ENCODE peak calls at places on chromosomes 11 and 22, in ten cellular contexts. O, S, P, L, Y, A, M, W, Z and T are unnamed samples.
A peak's percentile ranks its signal among the peaks of the same experiment; 100 is the strongest.

GRCh38 chr11:64368673-64369074 is 9.7 kb downstream of the RPS6KA4 start:
- DNase-seq in O (no peak), S (no peak), P (no peak), L (no peak), Y (peak; percentile 60), A (no peak), M (no peak), W (no peak), Z (no peak), T (no peak)

GRCh38 chr22:20026996-20027601 is 6.2 kb downstream of the TANGO2 start:
- DNase-seq in O (no peak), S (no peak), P (no peak), L (no peak), Y (peak; percentile 34), A (no peak), M (no peak), W (no peak), Z (no peak), T (no peak)

GRCh38 chr11:102422817-102423725 is 29.5 kb downstream of the TMEM123 start:
- DNase-seq in O (no peak), S (no peak), P (no peak), L (no peak), Y (no peak), A (no peak), M (no peak), W (no peak), Z (no peak), T (no peak)

GRCh38 chr11:12215192-12215591 is 104.8 kb downstream of the MICAL2 start:
- DNase-seq in O (no peak), S (no peak), P (no peak), L (no peak), Y (no peak), A (no peak), M (no peak), W (no peak), Z (peak; percentile 66), T (no peak)

GRCh38 chr11:23991140-23991539 is 505.7 kb upstream of the LUZP2 start:
- DNase-seq in O (no peak), S (no peak), P (no peak), L (no peak), Y (no peak), A (no peak), M (no peak), W (no peak), Z (no peak), T (no peak)

GRCh38 chr11:66556086-66556485 is 9.4 kb downstream of the ACTN3 start:
- DNase-seq in O (no peak), S (no peak), P (no peak), L (no peak), Y (peak; percentile 52), A (no peak), M (no peak), W (no peak), Z (no peak), T (no peak)

GRCh38 chr22:49622241-49623105 is 205.2 kb downstream of the BRD1 start:
- DNase-seq in O (peak; percentile 10), S (peak; percentile 8), P (no peak), L (no peak), Y (peak; percentile 62), A (no peak), M (no peak), W (no peak), Z (no peak), T (no peak)

GRCh38 chr11:15764948-15765347 is 591.4 kb downstream of the SOX6 start:
- DNase-seq in O (no peak), S (no peak), P (no peak), L (no peak), Y (no peak), A (no peak), M (no peak), W (no peak), Z (peak; percentile 62), T (no peak)

GRCh38 chr22:47759909-47760308 is 997.5 kb downstream of the TBC1D22A start:
- DNase-seq in O (no peak), S (no peak), P (no peak), L (no peak), Y (no peak), A (no peak), M (no peak), W (no peak), Z (no peak), T (no peak)

GRCh38 chr11:126158054-126158791 is 53.2 kb downstream of the RPUSD4 start:
- DNase-seq in O (no peak), S (no peak), P (no peak), L (no peak), Y (no peak), A (no peak), M (no peak), W (no peak), Z (no peak), T (no peak)

GRCh38 chr11:75056806-75057205 is 39.9 kb downstream of the OR2AT4 start:
- DNase-seq in O (no peak), S (no peak), P (no peak), L (no peak), Y (no peak), A (no peak), M (no peak), W (no peak), Z (no peak), T (no peak)

GRCh38 chr22:23142546-23143105 is 836 bp upstream of the RSPH14 start:
- DNase-seq in O (no peak), S (no peak), P (no peak), L (no peak), Y (no peak), A (no peak), M (no peak), W (no peak), Z (no peak), T (no peak)

GRCh38 chr22:32474635-32475427 is at the start of gene FBXO7:
- DNase-seq in O (peak; percentile 94), S (peak; percentile 96), P (peak; percentile 95), L (peak; percentile 78), Y (peak; percentile 96), A (peak; percentile 85), M (peak; percentile 69), W (peak; percentile 86), Z (peak; percentile 96), T (peak; percentile 95)

DNA sequence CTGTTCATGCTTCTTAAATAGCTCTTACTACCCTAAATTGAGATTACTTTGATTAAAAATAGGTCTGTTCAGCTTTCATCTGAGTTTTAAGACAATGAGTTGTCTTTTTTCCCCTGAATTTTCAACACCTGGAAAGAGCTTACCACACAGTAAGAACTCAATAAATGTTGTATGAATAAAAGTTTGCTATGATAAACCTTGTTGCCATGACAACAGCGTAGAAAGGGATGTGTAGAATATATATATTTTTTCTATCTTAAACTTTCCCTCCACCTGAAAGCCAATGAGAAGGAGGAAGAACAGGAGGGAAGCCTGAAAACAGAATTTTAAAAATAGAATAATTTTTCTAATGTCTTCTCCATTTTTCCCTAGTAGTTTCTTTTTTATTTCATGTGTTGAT is 3.4 kb downstream of the IL18 start:
- DNase-seq in O (no peak), S (no peak), P (no peak), L (peak; percentile 24), Y (no peak), A (no peak), M (no peak), W (no peak), Z (no peak), T (no peak)
- H3K27me3 ChIP-seq in O (no peaks in the 10 kb centered on the region), S (no peaks in the 10 kb centered on the region), P (no peaks in the 10 kb centered on the region), L (no peaks in the 10 kb centered on the region), Y (no peaks in the 10 kb centered on the region), A (no peaks in the 10 kb centered on the region), M (no peaks in the 10 kb centered on the region), W (no peaks in the 10 kb centered on the region), Z (no peaks in the 10 kb centered on the region), T (no peaks in the 10 kb centered on the region)

DNA sequence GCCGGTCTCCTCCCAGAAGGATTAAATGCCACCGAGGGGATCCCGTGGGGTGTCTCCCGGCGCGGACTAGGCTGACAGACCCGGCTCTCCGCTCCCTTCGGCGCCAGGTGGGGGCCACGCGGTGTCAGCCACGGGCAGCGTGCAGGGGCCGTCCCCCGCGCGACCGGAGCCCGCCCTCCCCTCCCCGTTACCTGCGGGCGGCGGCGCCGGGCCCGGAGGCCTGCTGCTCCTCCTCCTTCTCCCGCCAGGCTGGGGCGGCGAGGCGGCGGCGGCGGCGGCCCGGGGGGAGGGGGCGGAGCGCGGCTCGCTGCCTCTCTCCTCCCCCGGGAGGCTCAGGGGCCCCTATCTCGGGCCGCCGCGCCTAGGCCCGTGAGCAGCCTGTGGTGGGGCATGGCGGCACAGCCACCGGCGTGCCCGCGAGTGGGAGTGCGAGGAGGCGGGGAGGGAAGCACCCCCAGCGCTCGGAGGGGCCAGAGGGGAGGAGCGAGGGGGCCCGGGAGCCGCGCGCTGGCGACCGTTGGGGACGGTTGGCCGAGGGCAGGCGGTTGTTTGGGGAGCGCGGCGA is 451 bp downstream of the ZBTB44 start:
- DNase-seq in O (peak; percentile 76), S (peak; percentile 67), P (no peak), L (peak; percentile 62), Y (peak; percentile 93), A (peak; percentile 82), M (no peak), W (peak; percentile 70), Z (peak; percentile 85), T (no peak)
- H3K4me1 ChIP-seq in O (peaks cover 52% of the 10 kb centered on the region), S (peaks cover 36% of the 10 kb centered on the region), P (peaks cover 14% of the 10 kb centered on the region), L (peaks cover 19% of the 10 kb centered on the region), Y (peaks cover 44% of the 10 kb centered on the region), A (peaks cover 33% of the 10 kb centered on the region), M (peaks cover 19% of the 10 kb centered on the region), W (peaks cover 38% of the 10 kb centered on the region), Z (peaks cover 12% of the 10 kb centered on the region), T (peaks cover 4% of the 10 kb centered on the region)

GRCh38 chr22:35854334-35854733 is 136.7 kb downstream of the APOL5 start:
- DNase-seq in O (no peak), S (no peak), P (no peak), L (no peak), Y (no peak), A (no peak), M (no peak), W (no peak), Z (no peak), T (no peak)
- H3K4me3 ChIP-seq in O (no peak overlapping the region), S (no peak overlapping the region), P (no peak overlapping the region), L (no peak overlapping the region), Y (no peak overlapping the region), A (no peak overlapping the region), M (no peak overlapping the region), W (no peak overlapping the region), Z (no peak overlapping the region), T (no peak overlapping the region)

DNA sequence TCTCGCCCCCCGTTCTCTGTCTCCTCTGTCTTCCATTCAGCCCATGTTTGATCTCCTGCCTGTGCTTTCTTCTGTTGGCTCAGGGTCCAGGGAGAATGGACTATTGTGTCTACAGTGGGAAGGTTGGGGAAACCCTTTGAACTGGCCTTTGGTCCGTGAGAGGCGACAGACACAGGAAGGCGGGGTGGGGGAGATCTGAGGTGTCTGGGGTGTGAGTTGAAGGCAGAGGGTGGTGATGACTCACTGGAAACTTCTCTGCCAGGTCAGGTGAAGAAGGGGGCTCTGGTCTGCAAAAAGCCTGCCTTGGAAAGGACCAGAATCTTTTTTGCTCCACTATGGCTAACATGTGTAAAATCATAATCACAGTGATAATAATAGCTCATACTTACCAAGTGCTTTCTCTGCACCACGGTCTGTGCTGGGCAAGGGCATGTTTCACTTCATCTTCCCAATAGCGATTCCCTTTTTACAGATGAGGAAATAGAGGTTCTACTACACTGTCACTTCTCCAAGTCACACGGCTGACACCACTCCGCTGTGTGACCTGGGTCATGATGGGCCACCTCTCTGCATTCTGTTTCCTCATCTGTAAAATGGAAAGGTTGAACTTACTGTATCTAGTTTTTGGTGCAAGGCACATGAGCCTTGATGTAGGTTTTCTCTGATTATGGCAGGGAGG is 99.8 kb upstream of the ALX4 start:
- DNase-seq in O (no peak), S (no peak), P (no peak), L (no peak), Y (no peak), A (no peak), M (no peak), W (no peak), Z (peak; percentile 59), T (no peak)
- H3K27me3 ChIP-seq in O (no peaks in the 10 kb centered on the region), S (no peaks in the 10 kb centered on the region), P (peaks cover 86% of the 10 kb centered on the region), L (peaks cover 76% of the 10 kb centered on the region), Y (no peaks in the 10 kb centered on the region), A (peaks cover 16% of the 10 kb centered on the region), M (no peaks in the 10 kb centered on the region), W (no peaks in the 10 kb centered on the region), Z (peaks cover 6% of the 10 kb centered on the region), T (no peaks in the 10 kb centered on the region)